ENCODE peak calls at places on chromosomes 13 and 19, in four cellular contexts. One of them, this sample, is unnamed.
A peak's percentile ranks its signal among the peaks of the same experiment; 100 is the strongest.

GRCh38 chr13:46288570-46289259 is 77.0 kb downstream of the LRRC63 start:
- DNase-seq in heart left ventricle: no peak
- DNase-seq in IMR-90: peak; percentile 22
- DNase-seq in tibial nerve: no peak
- DNase-seq in this sample: no peak

GRCh38 chr19:11152318-11153062 is 3.1 kb downstream of the SPC24 start:
- DNase-seq in heart left ventricle: peak; percentile 83
- DNase-seq in IMR-90: peak; percentile 78
- DNase-seq in tibial nerve: peak; percentile 77
- DNase-seq in this sample: peak; percentile 44

GRCh38 chr13:111216166-111216960 is 101.3 kb downstream of the ARHGEF7 start:
- DNase-seq in heart left ventricle: peak; percentile 37
- DNase-seq in IMR-90: peak; percentile 27
- DNase-seq in tibial nerve: peak; percentile 51
- DNase-seq in this sample: peak; percentile 40

GRCh38 chr13:28983661-28984060 is 163.5 kb downstream of the MTUS2 start:
- DNase-seq in heart left ventricle: no peak
- DNase-seq in IMR-90: no peak
- DNase-seq in tibial nerve: no peak
- DNase-seq in this sample: no peak

GRCh38 chr19:9362905-9363304 is at the start of gene ZNF177:
- DNase-seq in heart left ventricle: no peak
- DNase-seq in IMR-90: no peak
- DNase-seq in tibial nerve: no peak
- DNase-seq in this sample: peak; percentile 8

GRCh38 chr19:12756150-12756883 is 4.7 kb downstream of the BEST2 start:
- DNase-seq in heart left ventricle: no peak
- DNase-seq in IMR-90: no peak
- DNase-seq in tibial nerve: no peak
- DNase-seq in this sample: no peak

GRCh38 chr13:92994056-92994455 is 232.6 kb upstream of the GPC6 start:
- DNase-seq in heart left ventricle: no peak
- DNase-seq in IMR-90: peak; percentile 78
- DNase-seq in tibial nerve: no peak
- DNase-seq in this sample: no peak

GRCh38 chr19:5154129-5154798 is 185.4 kb downstream of the KDM4B start:
- DNase-seq in heart left ventricle: peak; percentile 28
- DNase-seq in IMR-90: no peak
- DNase-seq in tibial nerve: no peak
- DNase-seq in this sample: no peak

GRCh38 chr19:18919086-18919894 is at the start of the genes COPE and DDX49:
- DNase-seq in heart left ventricle: peak; percentile 99
- DNase-seq in IMR-90: peak; percentile 100
- DNase-seq in tibial nerve: peak; percentile 99
- DNase-seq in this sample: peak; percentile 98
- TF ChIP-seq POLR2A in heart left ventricle: peak; percentile 80
- TF ChIP-seq POLR2A in IMR-90: peak; percentile 96
- TF ChIP-seq POLR2A in tibial nerve: peak; percentile 55
- TF ChIP-seq POLR2A in this sample: peak; percentile 69

GRCh38 chr19:43504426-43505185 is at the start of gene PHLDB3:
- DNase-seq in heart left ventricle: peak; percentile 55
- DNase-seq in IMR-90: peak; percentile 9
- DNase-seq in tibial nerve: no peak
- DNase-seq in this sample: peak; percentile 62

GRCh38 chr19:43502419-43502976 is 2.0 kb downstream of the PHLDB3 start:
- DNase-seq in heart left ventricle: no peak
- DNase-seq in IMR-90: no peak
- DNase-seq in tibial nerve: no peak
- DNase-seq in this sample: no peak

GRCh38 chr19:43501661-43502418 is 2.7 kb downstream of the PHLDB3 start:
- DNase-seq in heart left ventricle: no peak
- DNase-seq in IMR-90: no peak
- DNase-seq in tibial nerve: no peak
- DNase-seq in this sample: no peak

GRCh38 chr19:43505186-43505456 is 575 bp upstream of the PHLDB3 start:
- DNase-seq in heart left ventricle: no peak
- DNase-seq in IMR-90: no peak
- DNase-seq in tibial nerve: no peak
- DNase-seq in this sample: no peak

GRCh38 chr19:43503501-43504425 is 783 bp downstream of the PHLDB3 start:
- DNase-seq in heart left ventricle: peak; percentile 99
- DNase-seq in IMR-90: peak; percentile 84
- DNase-seq in tibial nerve: peak; percentile 98
- DNase-seq in this sample: peak; percentile 97
- TF ChIP-seq POLR2A in heart left ventricle: peak; percentile 38
- TF ChIP-seq POLR2A in IMR-90: peak; percentile 60
- TF ChIP-seq POLR2A in tibial nerve: no peak
- TF ChIP-seq POLR2A in this sample: peak; percentile 32

GRCh38 chr19:4064073-4064550 is 2.6 kb downstream of the ZBTB7A start:
- DNase-seq in heart left ventricle: no peak
- DNase-seq in IMR-90: peak; percentile 37
- DNase-seq in tibial nerve: no peak
- DNase-seq in this sample: no peak
- TF ChIP-seq POLR2A in heart left ventricle: no peak
- TF ChIP-seq POLR2A in IMR-90: peak; percentile 63
- TF ChIP-seq POLR2A in tibial nerve: no peak
- TF ChIP-seq POLR2A in this sample: no peak

DNA sequence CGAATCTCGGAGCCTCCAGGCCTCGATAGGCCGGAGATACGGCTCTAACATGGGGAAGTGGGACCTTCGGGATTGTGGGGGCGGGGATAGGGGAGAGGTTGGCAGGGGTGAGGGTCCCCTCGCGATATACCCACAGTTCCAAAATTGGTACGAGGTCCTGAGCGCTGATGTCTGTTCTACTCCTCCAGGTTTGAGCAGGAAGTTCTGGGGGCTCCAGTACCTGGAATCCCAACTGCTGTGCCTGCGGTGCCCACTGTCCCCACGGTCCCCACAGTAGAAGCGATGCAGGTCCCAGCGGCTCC is 447 bp downstream of the RBM42 start:
- DNase-seq in heart left ventricle: no peak
- DNase-seq in IMR-90: no peak
- DNase-seq in tibial nerve: no peak
- DNase-seq in this sample: no peak
- TF ChIP-seq POLR2A in heart left ventricle: no peak
- TF ChIP-seq POLR2A in IMR-90: no peak
- TF ChIP-seq POLR2A in tibial nerve: no peak
- TF ChIP-seq POLR2A in this sample: no peak

GRCh38 chr13:67230243-67230773 is at the start of gene PCDH9:
- DNase-seq in heart left ventricle: peak; percentile 97
- DNase-seq in IMR-90: peak; percentile 97
- DNase-seq in tibial nerve: peak; percentile 96
- DNase-seq in this sample: peak; percentile 82
- TF ChIP-seq POLR2A in heart left ventricle: peak; percentile 100
- TF ChIP-seq POLR2A in IMR-90: peak; percentile 93
- TF ChIP-seq POLR2A in tibial nerve: peak; percentile 82
- TF ChIP-seq POLR2A in this sample: peak; percentile 50

This sample was measured in H54.